ENCODE peak calls at places on chromosomes 3 and 15, in five cellular contexts. F is HT-29; N is AG04450; C is stimulated activated effector memory CD8-positive, alpha-beta T cell treated with anti-CD3 and anti-CD28 coated beads, Interleukin-12 subunit alpha, Interleukin-12 subunit beta, amount 100 ng/mL, for 72 hours; L is psoas muscle. O is an unnamed sample.

GRCh38 chr15:29726553-29726952 is 95.7 kb downstream of the TJP1 start:
- DNase-seq in N (no peak), L (no peak), C (no peak), F (no peak), O (no peak)

GRCh38 chr3:47042231-47042791 is 62.8 kb downstream of the NBEAL2 start:
- DNase-seq in C (no peak), F (no peak), L (no peak), N (no peak), O (no peak)

GRCh38 chr3:48180530-48181253 is 7.5 kb downstream of the CDC25A start:
- DNase-seq in C (no peak), N (no peak), L (no peak), F (no peak), O (no peak)

GRCh38 chr3:149908558-149908957 is 62.1 kb downstream of the PFN2 start:
- DNase-seq in F (no peak), L (no peak), C (no peak), N (no peak), O (peak; percentile 26)

GRCh38 chr15:100764778-100765457 is 114.7 kb upstream of the ALDH1A3 start:
- DNase-seq in F (no peak), L (no peak), C (no peak), N (peak; percentile 45), O (no peak)

GRCh38 chr3:20648294-20648693 is 462.3 kb upstream of the SGO1 start:
- DNase-seq in F (no peak), N (peak; percentile 43), L (no peak), C (no peak), O (no peak)

GRCh38 chr15:73335471-73335870 is 33.3 kb downstream of the HCN4 start:
- DNase-seq in N (no peak), F (no peak), C (no peak), L (no peak), O (no peak)

GRCh38 chr3:58529516-58530353 is 7.3 kb downstream of the ACOX2 start:
- DNase-seq in N (no peak), L (no peak), C (peak; percentile 52), F (peak; percentile 16), O (peak; percentile 16)

GRCh38 chr3:66473637-66474036 is 27.2 kb downstream of the LRIG1 start:
- DNase-seq in N (no peak), L (no peak), F (no peak), C (no peak), O (no peak)

GRCh38 chr15:66881173-66881905 is 179.3 kb downstream of the SMAD6 start:
- DNase-seq in L (no peak), C (no peak), F (no peak), N (no peak), O (no peak)

GRCh38 chr3:110686691-110687090 is 384.9 kb upstream of the NECTIN3 start:
- DNase-seq in F (no peak), L (no peak), N (no peak), C (no peak), O (no peak)

GRCh38 chr3:183631715-183632114 is 3.7 kb upstream of the KLHL24 start:
- DNase-seq in F (no peak), C (no peak), L (no peak), N (no peak), O (no peak)

GRCh38 chr3:159994182-159994581 is 5.5 kb downstream of the IL12A start:
- DNase-seq in L (no peak), N (no peak), F (no peak), C (no peak), O (peak; percentile 68)

GRCh38 chr3:25297667-25298585 is 130.1 kb upstream of the RARB start:
- DNase-seq in F (no peak), L (no peak), N (no peak), C (no peak), O (no peak)

GRCh38 chr15:66563126-66563525 is 2.7 kb downstream of the LCTL start:
- DNase-seq in L (no peak), C (no peak), N (no peak), F (no peak), O (no peak)

GRCh38 chr15:88658972-88659931 is 20.4 kb downstream of the ISG20 start:
- DNase-seq in L (no peak), N (no peak), F (no peak), C (no peak), O (no peak)

GRCh38 chr3:10142707-10143560 is 1.4 kb downstream of the VHL start:
- DNase-seq in L (no peak), C (no peak), N (no peak), F (peak; percentile 25), O (peak; percentile 18)

GRCh38 chr15:100999369-100999768 is 80.2 kb downstream of the LRRK1 start:
- DNase-seq in N (no peak), F (no peak), L (no peak), C (no peak), O (no peak)

GRCh38 chr3:83873550-83873949 is 1085.2 kb upstream of the CADM2 start:
- DNase-seq in C (no peak), L (no peak), F (no peak), N (no peak), O (no peak)

GRCh38 chr3:30294241-30294667 is 312.1 kb upstream of the TGFBR2 start:
- DNase-seq in F (no peak), N (no peak), L (no peak), C (no peak), O (peak; percentile 2)

GRCh38 chr15:79394231-79394630 is 37.9 kb upstream of the MINAR1 start:
- DNase-seq in F (no peak), L (no peak), N (peak; percentile 8), C (no peak), O (no peak)

GRCh38 chr15:31004220-31004733 is 12.8 kb upstream of the MTMR10 start:
- DNase-seq in N (no peak), C (peak; percentile 54), L (no peak), F (no peak), O (no peak)

GRCh38 chr15:99424978-99425665 is 140.7 kb upstream of the MEF2A start:
- DNase-seq in F (no peak), N (peak; percentile 62), C (peak; percentile 69), L (no peak), O (no peak)